ENCODE peak calls at places on chromosomes 7 and 10, in four cellular contexts. One of them, this sample, is unnamed.

GRCh38 chr7:80681272-80681885 is 42.9 kb downstream of the CD36 start:
- DNase-seq in AG09309: no peak
- DNase-seq in activated CD8-positive, alpha-beta memory T cell treated with anti-CD3 and anti-CD28 coated beads for 4 hours: no peak
- DNase-seq in RCC 7860: no peak
- DNase-seq in this sample: no peak

GRCh38 chr7:37193087-37193774 is 255.4 kb downstream of the ELMO1 start:
- DNase-seq in AG09309: no peak
- DNase-seq in activated CD8-positive, alpha-beta memory T cell treated with anti-CD3 and anti-CD28 coated beads for 4 hours: no peak
- DNase-seq in RCC 7860: no peak
- DNase-seq in this sample: no peak

GRCh38 chr7:11330717-11331116 is 357.0 kb downstream of the PHF14 start:
- DNase-seq in AG09309: no peak
- DNase-seq in activated CD8-positive, alpha-beta memory T cell treated with anti-CD3 and anti-CD28 coated beads for 4 hours: no peak
- DNase-seq in RCC 7860: no peak
- DNase-seq in this sample: no peak

GRCh38 chr10:13224210-13224995 is 9.8 kb downstream of the UCMA start:
- DNase-seq in AG09309: no peak
- DNase-seq in activated CD8-positive, alpha-beta memory T cell treated with anti-CD3 and anti-CD28 coated beads for 4 hours: no peak
- DNase-seq in RCC 7860: no peak
- DNase-seq in this sample: no peak

GRCh38 chr7:135748770-135749169 is at the start of gene FAM180A:
- DNase-seq in AG09309: peak; percentile 69
- DNase-seq in activated CD8-positive, alpha-beta memory T cell treated with anti-CD3 and anti-CD28 coated beads for 4 hours: no peak
- DNase-seq in RCC 7860: no peak
- DNase-seq in this sample: peak; percentile 74

GRCh38 chr7:29826904-29827303 is 20.6 kb downstream of the WIPF3 start:
- DNase-seq in AG09309: no peak
- DNase-seq in activated CD8-positive, alpha-beta memory T cell treated with anti-CD3 and anti-CD28 coated beads for 4 hours: no peak
- DNase-seq in RCC 7860: no peak
- DNase-seq in this sample: no peak

GRCh38 chr7:132518102-132518838 is 58.0 kb downstream of the PLXNA4 start:
- DNase-seq in AG09309: no peak
- DNase-seq in activated CD8-positive, alpha-beta memory T cell treated with anti-CD3 and anti-CD28 coated beads for 4 hours: no peak
- DNase-seq in RCC 7860: peak; percentile 18
- DNase-seq in this sample: no peak

GRCh38 chr10:10589540-10589939 is 428.1 kb upstream of the CELF2 start:
- DNase-seq in AG09309: peak; percentile 53
- DNase-seq in activated CD8-positive, alpha-beta memory T cell treated with anti-CD3 and anti-CD28 coated beads for 4 hours: no peak
- DNase-seq in RCC 7860: peak; percentile 17
- DNase-seq in this sample: peak; percentile 65

GRCh38 chr7:121456015-121456414 is 59.9 kb upstream of the FAM3C start:
- DNase-seq in AG09309: no peak
- DNase-seq in activated CD8-positive, alpha-beta memory T cell treated with anti-CD3 and anti-CD28 coated beads for 4 hours: no peak
- DNase-seq in RCC 7860: no peak
- DNase-seq in this sample: no peak

GRCh38 chr10:19979628-19980027 is 163.4 kb downstream of the PLXDC2 start:
- DNase-seq in AG09309: no peak
- DNase-seq in activated CD8-positive, alpha-beta memory T cell treated with anti-CD3 and anti-CD28 coated beads for 4 hours: no peak
- DNase-seq in RCC 7860: no peak
- DNase-seq in this sample: no peak